ENCODE peak calls at places on chromosomes 12 and 14, in eight cellular contexts. One of them, this sample, is unnamed.

GRCh38 chr12:53190108-53190729 is 9.5 kb upstream of the CSAD start:
- DNase-seq in Peyer's patch: no peak
- DNase-seq in psoas muscle: peak
- DNase-seq in OCI-LY7: peak
- DNase-seq in ovary: peak
- DNase-seq in AG04450: no peak
- DNase-seq in GM12878: no peak
- DNase-seq in A549: peak
- DNase-seq in this sample: peak

GRCh38 chr14:103521438-103521961 is 1.1 kb downstream of the CKB start:
- DNase-seq in Peyer's patch: no peak
- DNase-seq in psoas muscle: no peak
- DNase-seq in OCI-LY7: no peak
- DNase-seq in ovary: no peak
- DNase-seq in AG04450: no peak
- DNase-seq in GM12878: no peak
- DNase-seq in A549: no peak
- DNase-seq in this sample: no peak

GRCh38 chr14:81122326-81122725 is 98.4 kb downstream of the GTF2A1 start:
- DNase-seq in Peyer's patch: no peak
- DNase-seq in psoas muscle: no peak
- DNase-seq in OCI-LY7: peak
- DNase-seq in ovary: no peak
- DNase-seq in AG04450: no peak
- DNase-seq in GM12878: peak
- DNase-seq in A549: no peak
- DNase-seq in this sample: no peak

GRCh38 chr12:95083938-95084337 is 10.5 kb upstream of the NR2C1 start:
- DNase-seq in Peyer's patch: no peak
- DNase-seq in psoas muscle: no peak
- DNase-seq in OCI-LY7: no peak
- DNase-seq in ovary: no peak
- DNase-seq in AG04450: peak
- DNase-seq in GM12878: no peak
- DNase-seq in A549: peak
- DNase-seq in this sample: peak

GRCh38 chr12:119486599-119487154 is 106.9 kb upstream of the TMEM233 start:
- DNase-seq in Peyer's patch: no peak
- DNase-seq in psoas muscle: no peak
- DNase-seq in OCI-LY7: no peak
- DNase-seq in ovary: no peak
- DNase-seq in AG04450: no peak
- DNase-seq in GM12878: no peak
- DNase-seq in A549: no peak
- DNase-seq in this sample: no peak

GRCh38 chr14:61564623-61565091 is 130.7 kb upstream of the HIF1A start:
- DNase-seq in Peyer's patch: no peak
- DNase-seq in psoas muscle: no peak
- DNase-seq in OCI-LY7: no peak
- DNase-seq in ovary: no peak
- DNase-seq in AG04450: peak
- DNase-seq in GM12878: no peak
- DNase-seq in A549: peak
- DNase-seq in this sample: peak

GRCh38 chr12:105291531-105291930 is 39.0 kb upstream of the C12orf75 start:
- DNase-seq in Peyer's patch: no peak
- DNase-seq in psoas muscle: no peak
- DNase-seq in OCI-LY7: no peak
- DNase-seq in ovary: no peak
- DNase-seq in AG04450: no peak
- DNase-seq in GM12878: no peak
- DNase-seq in A549: no peak
- DNase-seq in this sample: no peak

GRCh38 chr14:72518809-72519377 is 375.0 kb downstream of the DPF3 start:
- DNase-seq in Peyer's patch: peak
- DNase-seq in psoas muscle: no peak
- DNase-seq in OCI-LY7: peak
- DNase-seq in ovary: no peak
- DNase-seq in AG04450: no peak
- DNase-seq in GM12878: peak
- DNase-seq in A549: no peak
- DNase-seq in this sample: peak

GRCh38 chr12:77401062-77401461 is 335.7 kb upstream of the E2F7 start:
- DNase-seq in Peyer's patch: no peak
- DNase-seq in psoas muscle: no peak
- DNase-seq in OCI-LY7: no peak
- DNase-seq in ovary: no peak
- DNase-seq in AG04450: no peak
- DNase-seq in GM12878: no peak
- DNase-seq in A549: no peak
- DNase-seq in this sample: no peak

GRCh38 chr14:76313303-76313702 is 62.6 kb upstream of the ESRRB start:
- DNase-seq in Peyer's patch: no peak
- DNase-seq in psoas muscle: no peak
- DNase-seq in OCI-LY7: no peak
- DNase-seq in ovary: no peak
- DNase-seq in AG04450: no peak
- DNase-seq in GM12878: no peak
- DNase-seq in A549: no peak
- DNase-seq in this sample: no peak

GRCh38 chr14:74301594-74302159 is 1.1 kb downstream of the ABCD4 start:
- DNase-seq in Peyer's patch: no peak
- DNase-seq in psoas muscle: no peak
- DNase-seq in OCI-LY7: no peak
- DNase-seq in ovary: no peak
- DNase-seq in AG04450: no peak
- DNase-seq in GM12878: no peak
- DNase-seq in A549: no peak
- DNase-seq in this sample: no peak

GRCh38 chr14:73943083-73943482 is 6.8 kb downstream of the FAM161B start:
- DNase-seq in Peyer's patch: no peak
- DNase-seq in psoas muscle: no peak
- DNase-seq in OCI-LY7: no peak
- DNase-seq in ovary: no peak
- DNase-seq in AG04450: peak
- DNase-seq in GM12878: no peak
- DNase-seq in A549: peak
- DNase-seq in this sample: peak

GRCh38 chr14:30751646-30752416 is 122.5 kb upstream of the COCH start:
- DNase-seq in Peyer's patch: no peak
- DNase-seq in psoas muscle: no peak
- DNase-seq in OCI-LY7: peak
- DNase-seq in ovary: no peak
- DNase-seq in AG04450: no peak
- DNase-seq in GM12878: no peak
- DNase-seq in A549: peak
- DNase-seq in this sample: no peak

GRCh38 chr12:24649634-24650033 is 299.3 kb downstream of the BCAT1 start:
- DNase-seq in Peyer's patch: no peak
- DNase-seq in psoas muscle: no peak
- DNase-seq in OCI-LY7: no peak
- DNase-seq in ovary: no peak
- DNase-seq in AG04450: no peak
- DNase-seq in GM12878: no peak
- DNase-seq in A549: no peak
- DNase-seq in this sample: no peak

GRCh38 chr12:123388948-123389559 is 5.1 kb downstream of the KMT5A start:
- DNase-seq in Peyer's patch: no peak
- DNase-seq in psoas muscle: no peak
- DNase-seq in OCI-LY7: no peak
- DNase-seq in ovary: peak
- DNase-seq in AG04450: no peak
- DNase-seq in GM12878: no peak
- DNase-seq in A549: no peak
- DNase-seq in this sample: no peak

GRCh38 chr12:123390415-123391093 is 6.6 kb downstream of the KMT5A start:
- DNase-seq in Peyer's patch: no peak
- DNase-seq in psoas muscle: no peak
- DNase-seq in OCI-LY7: no peak
- DNase-seq in ovary: no peak
- DNase-seq in AG04450: no peak
- DNase-seq in GM12878: no peak
- DNase-seq in A549: no peak
- DNase-seq in this sample: no peak

GRCh38 chr12:123387508-123388217 is 3.7 kb downstream of the KMT5A start:
- DNase-seq in Peyer's patch: no peak
- DNase-seq in psoas muscle: no peak
- DNase-seq in OCI-LY7: peak
- DNase-seq in ovary: peak
- DNase-seq in AG04450: no peak
- DNase-seq in GM12878: no peak
- DNase-seq in A549: no peak
- DNase-seq in this sample: no peak

GRCh38 chr12:123389560-123390351 is 5.8 kb downstream of the KMT5A start:
- DNase-seq in Peyer's patch: peak
- DNase-seq in psoas muscle: peak
- DNase-seq in OCI-LY7: peak
- DNase-seq in ovary: peak
- DNase-seq in AG04450: no peak
- DNase-seq in GM12878: no peak
- DNase-seq in A549: no peak
- DNase-seq in this sample: no peak

DNA sequence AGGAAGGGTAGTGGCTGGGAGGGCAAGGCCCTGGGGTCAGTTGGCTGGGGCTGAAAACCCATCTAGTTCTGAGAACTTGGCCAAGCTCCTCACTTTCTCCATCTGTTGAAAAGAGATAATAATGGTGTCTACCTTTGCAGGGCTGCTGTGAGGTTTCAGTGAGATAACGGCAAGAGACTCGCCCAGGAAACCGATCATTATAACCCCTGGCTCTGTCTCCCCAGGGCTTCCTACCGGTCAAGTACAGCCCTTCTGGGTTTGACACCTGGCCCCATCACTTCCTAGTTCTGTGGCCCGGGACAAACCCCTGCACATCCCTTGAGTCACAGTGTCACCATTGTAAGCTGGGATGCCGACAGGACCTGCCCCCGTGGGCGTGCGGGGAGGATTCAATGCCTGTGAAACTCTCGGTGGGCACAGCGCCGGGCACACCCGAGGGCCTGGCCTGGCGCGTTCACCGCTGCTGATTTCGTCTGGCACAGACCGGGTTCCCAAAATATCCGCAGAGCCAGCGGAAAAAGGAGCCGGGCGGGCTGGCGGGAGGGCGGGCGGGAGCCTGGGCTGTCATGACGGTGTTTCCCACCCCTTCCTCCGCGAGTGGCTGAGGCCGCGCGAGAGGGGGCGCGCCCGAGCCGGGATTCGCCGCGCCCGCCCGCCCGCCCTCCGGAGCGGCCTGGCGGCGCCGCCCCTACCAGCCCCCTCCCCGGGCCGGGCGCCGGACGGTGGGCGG is 4.5 kb downstream of the KMT5A start:
- DNase-seq in Peyer's patch: peak
- DNase-seq in psoas muscle: peak
- DNase-seq in OCI-LY7: peak
- DNase-seq in ovary: peak
- DNase-seq in AG04450: no peak
- DNase-seq in GM12878: peak
- DNase-seq in A549: peak
- DNase-seq in this sample: peak
- TF ChIP-seq CTCF in Peyer's patch: peak
- TF ChIP-seq CTCF in psoas muscle: no peak
- TF ChIP-seq CTCF in OCI-LY7: no peak
- TF ChIP-seq CTCF in ovary: no peak
- TF ChIP-seq CTCF in AG04450: no peak
- TF ChIP-seq CTCF in GM12878: no peak
- TF ChIP-seq CTCF in A549: peak
- TF ChIP-seq CTCF in this sample: no peak

DNA sequence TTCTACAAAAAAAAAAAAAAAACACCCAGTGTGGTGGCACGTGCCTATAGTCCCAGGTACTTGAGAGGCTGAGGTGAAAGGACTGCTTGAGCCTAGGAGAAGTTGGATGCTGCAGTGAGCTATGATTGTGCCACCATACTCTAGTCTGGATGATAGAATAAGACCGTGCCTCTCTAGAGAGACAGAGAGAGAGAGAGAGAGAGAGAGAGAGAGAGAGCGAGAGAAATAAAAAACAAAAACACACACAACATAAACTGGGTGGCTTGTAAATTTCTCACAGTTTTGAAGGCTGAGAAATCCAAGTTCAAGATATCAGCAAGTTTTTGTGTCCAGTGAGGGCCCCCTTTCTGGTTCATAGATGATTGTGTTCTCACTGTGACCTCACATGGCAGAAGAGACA is 95.1 kb downstream of the PPM1H start:
- DNase-seq in Peyer's patch: no peak
- DNase-seq in psoas muscle: no peak
- DNase-seq in OCI-LY7: no peak
- DNase-seq in ovary: no peak
- DNase-seq in AG04450: no peak
- DNase-seq in GM12878: no peak
- DNase-seq in A549: no peak
- DNase-seq in this sample: no peak
- H3K27ac ChIP-seq in Peyer's patch: no peak
- H3K27ac ChIP-seq in psoas muscle: no peak
- H3K27ac ChIP-seq in OCI-LY7: no peak
- H3K27ac ChIP-seq in ovary: no peak
- H3K27ac ChIP-seq in AG04450: no peak
- H3K27ac ChIP-seq in GM12878: no peak
- H3K27ac ChIP-seq in A549: no peak
- H3K27ac ChIP-seq in this sample: no peak

GRCh38 chr12:45743247-45743646 is 13.7 kb downstream of the ARID2 start:
- DNase-seq in Peyer's patch: no peak
- DNase-seq in psoas muscle: no peak
- DNase-seq in OCI-LY7: no peak
- DNase-seq in ovary: no peak
- DNase-seq in AG04450: no peak
- DNase-seq in GM12878: no peak
- DNase-seq in A549: no peak
- DNase-seq in this sample: no peak

GRCh38 chr12:45742590-45742989 is 13.1 kb downstream of the ARID2 start:
- DNase-seq in Peyer's patch: no peak
- DNase-seq in psoas muscle: no peak
- DNase-seq in OCI-LY7: no peak
- DNase-seq in ovary: no peak
- DNase-seq in AG04450: no peak
- DNase-seq in GM12878: no peak
- DNase-seq in A549: no peak
- DNase-seq in this sample: no peak

DNA sequence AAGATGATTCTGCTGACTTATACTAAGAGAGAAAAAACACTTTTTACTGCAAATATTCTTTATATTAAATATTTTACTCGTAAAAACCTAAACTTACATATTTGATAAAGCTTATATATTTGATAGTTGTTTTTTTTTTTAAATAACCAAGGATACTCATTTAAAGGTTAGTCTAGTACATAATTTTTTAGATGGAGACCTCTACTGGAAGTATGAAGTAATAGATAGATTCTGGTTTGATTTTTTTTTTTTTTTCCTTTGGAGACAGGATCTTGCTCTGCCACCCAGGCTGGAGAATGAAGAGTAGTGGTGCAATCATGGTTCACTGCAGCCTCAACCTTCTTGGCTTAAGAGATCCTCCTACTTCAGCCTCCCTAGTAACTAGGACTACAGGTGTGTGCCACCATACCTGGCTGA is 16.4 kb downstream of the ARID2 start:
- DNase-seq in Peyer's patch: no peak
- DNase-seq in psoas muscle: no peak
- DNase-seq in OCI-LY7: peak
- DNase-seq in ovary: no peak
- DNase-seq in AG04450: no peak
- DNase-seq in GM12878: no peak
- DNase-seq in A549: peak
- DNase-seq in this sample: no peak
- TF ChIP-seq CTCF in Peyer's patch: peak
- TF ChIP-seq CTCF in psoas muscle: peak
- TF ChIP-seq CTCF in OCI-LY7: peak
- TF ChIP-seq CTCF in ovary: no peak
- TF ChIP-seq CTCF in AG04450: peak
- TF ChIP-seq CTCF in GM12878: peak
- TF ChIP-seq CTCF in A549: peak
- TF ChIP-seq CTCF in this sample: peak

GRCh38 chr14:77375164-77375950 is 1.5 kb downstream of the TMED8 start:
- DNase-seq in Peyer's patch: no peak
- DNase-seq in psoas muscle: no peak
- DNase-seq in OCI-LY7: peak
- DNase-seq in ovary: no peak
- DNase-seq in AG04450: no peak
- DNase-seq in GM12878: no peak
- DNase-seq in A549: no peak
- DNase-seq in this sample: no peak
- H3K27ac ChIP-seq in Peyer's patch: peak
- H3K27ac ChIP-seq in psoas muscle: no peak
- H3K27ac ChIP-seq in OCI-LY7: peak
- H3K27ac ChIP-seq in ovary: no peak
- H3K27ac ChIP-seq in AG04450: no peak
- H3K27ac ChIP-seq in GM12878: peak
- H3K27ac ChIP-seq in A549: no peak
- H3K27ac ChIP-seq in this sample: no peak